ENCODE peak calls at places on chromosome 19, in nine cellular contexts. B is A549, T is cardiac muscle cell, C is suprapubic skin, E is neural progenitor cell, G is hepatocyte, Z is PC-3, N is OCI-LY7, F is breast epithelium. K is an unnamed sample.

GRCh38 chr19:47490031-47490430 is 6.0 kb upstream of the KPTN start:
- DNase-seq in B (no peak), T (no peak), C (no peak), E (no peak), G (no peak), Z (no peak), N (no peak), F (no peak), K (no peak)

GRCh38 chr19:54094601-54095000 is 6.0 kb downstream of the OSCAR start:
- DNase-seq in B (no peak), T (no peak), C (no peak), E (no peak), G (no peak), Z (no peak), N (no peak), F (no peak), K (no peak)

GRCh38 chr19:3189702-3190469 is 4.2 kb downstream of the NCLN start:
- DNase-seq in B (no peak), T (no peak), C (no peak), E (no peak), G (no peak), Z (no peak), N (no peak), F (no peak), K (no peak)

GRCh38 chr19:43688059-43688763 is 18.2 kb upstream of the PLAUR start:
- DNase-seq in B (no peak), T (no peak), C (no peak), E (no peak), G (no peak), Z (no peak), N (no peak), F (no peak), K (no peak)

GRCh38 chr19:48511800-48512503 is at the start of gene LMTK3:
- DNase-seq in B (peak; percentile 75), T (peak; percentile 52), C (no peak), E (peak; percentile 87), G (no peak), Z (peak; percentile 28), N (peak; percentile 89), F (no peak), K (peak; percentile 90)

GRCh38 chr19:15118248-15118647 is 11.0 kb downstream of the SYDE1 start:
- DNase-seq in B (no peak), T (no peak), C (no peak), E (no peak), G (no peak), Z (no peak), N (no peak), F (no peak), K (no peak)

GRCh38 chr19:6739390-6739883 is at the start of gene TRIP10:
- DNase-seq in B (peak; percentile 65), T (peak; percentile 88), C (peak; percentile 90), E (peak; percentile 94), G (peak; percentile 96), Z (peak; percentile 87), N (peak; percentile 96), F (peak; percentile 79), K (peak; percentile 99)

GRCh38 chr19:35714601-35715354 is 3.0 kb upstream of the KMT2B start:
- DNase-seq in B (peak; percentile 61), T (no peak), C (no peak), E (peak; percentile 42), G (no peak), Z (no peak), N (peak; percentile 51), F (no peak), K (peak; percentile 50)

GRCh38 chr19:19406878-19407639 is 1.6 kb downstream of the GATAD2A start:
- DNase-seq in B (no peak), T (peak; percentile 45), C (no peak), E (peak; percentile 28), G (peak; percentile 72), Z (peak; percentile 61), N (peak; percentile 73), F (no peak), K (no peak)

GRCh38 chr19:2041686-2042484 is 9.2 kb downstream of the MKNK2 start:
- DNase-seq in B (peak; percentile 87), T (peak; percentile 96), C (peak; percentile 98), E (peak; percentile 98), G (peak; percentile 98), Z (peak; percentile 51), N (peak; percentile 97), F (peak; percentile 99), K (peak; percentile 98)

GRCh38 chr19:32708457-32708856 is 11.1 kb upstream of the TDRD12 start:
- DNase-seq in B (no peak), T (no peak), C (no peak), E (no peak), G (no peak), Z (peak; percentile 26), N (no peak), F (no peak), K (no peak)

GRCh38 chr19:45156231-45156630 is 4.6 kb downstream of the NKPD1 start:
- DNase-seq in B (no peak), T (no peak), C (no peak), E (peak; percentile 70), G (no peak), Z (no peak), N (no peak), F (no peak), K (peak; percentile 75)

GRCh38 chr19:3187662-3188511 is 2.2 kb downstream of the NCLN start:
- DNase-seq in B (no peak), T (no peak), C (no peak), E (no peak), G (no peak), Z (no peak), N (no peak), F (no peak), K (no peak)

GRCh38 chr19:55406869-55407624 is 541 bp downstream of the UBE2S start:
- DNase-seq in B (no peak), T (peak; percentile 53), C (peak; percentile 77), E (peak; percentile 42), G (peak; percentile 63), Z (no peak), N (peak; percentile 57), F (no peak), K (peak; percentile 92)

GRCh38 chr19:10262771-10263170 is 8.1 kb upstream of the ICAM1 start:
- DNase-seq in B (no peak), T (peak; percentile 65), C (no peak), E (no peak), G (no peak), Z (peak; percentile 32), N (no peak), F (no peak), K (peak; percentile 26)

GRCh38 chr19:46537136-46538097 is 41.8 kb upstream of the PNMA8B start:
- DNase-seq in B (peak; percentile 59), T (peak; percentile 62), C (no peak), E (peak; percentile 63), G (peak; percentile 59), Z (peak; percentile 54), N (peak; percentile 56), F (no peak), K (peak; percentile 84)

GRCh38 chr19:3518231-3518630 is 12.1 kb downstream of the FZR1 start:
- DNase-seq in B (no peak), T (no peak), C (no peak), E (no peak), G (no peak), Z (no peak), N (no peak), F (no peak), K (no peak)

GRCh38 chr19:18588611-18589379 is at the start of gene REX1BD:
- DNase-seq in B (no peak), T (peak; percentile 88), C (peak; percentile 92), E (peak; percentile 92), G (peak; percentile 90), Z (peak; percentile 75), N (peak; percentile 94), F (peak; percentile 73), K (peak; percentile 98)

GRCh38 chr19:18985257-18985656 is 44.2 kb upstream of the HOMER3 start:
- DNase-seq in B (no peak), T (peak; percentile 74), C (no peak), E (peak; percentile 83), G (no peak), Z (no peak), N (no peak), F (no peak), K (peak; percentile 17)

GRCh38 chr19:6039541-6040225 is 61.7 kb upstream of the RANBP3 start:
- DNase-seq in B (no peak), T (no peak), C (peak; percentile 55), E (no peak), G (no peak), Z (no peak), N (no peak), F (peak; percentile 35), K (no peak)

GRCh38 chr19:8655340-8655709 is 24.9 kb downstream of the NFILZ start:
- DNase-seq in B (no peak), T (no peak), C (no peak), E (no peak), G (no peak), Z (no peak), N (peak; percentile 43), F (no peak), K (no peak)
- TF ChIP-seq CTCF in B (no peak), T (no peak), C (no peak), E (no peak), G (no peak), Z (no peak), N (no peak), F (no peak), K (no peak)

GRCh38 chr19:13169769-13170168 is 19.6 kb downstream of the IER2 start:
- DNase-seq in B (peak; percentile 89), T (peak; percentile 22), C (no peak), E (no peak), G (peak; percentile 70), Z (peak; percentile 99), N (no peak), F (peak; percentile 78), K (peak; percentile 97)
- H3K27ac ChIP-seq in B (peak overlapping the region; percentile 100), T (no peak overlapping the region), C (peak overlapping the region; percentile 90), E (no peak overlapping the region), G (peak overlapping the region; percentile 100), Z (peak overlapping the region; percentile 97), N (peak overlapping the region; percentile 95), F (peak overlapping the region; percentile 74), K (peak overlapping the region; percentile 58)

DNA sequence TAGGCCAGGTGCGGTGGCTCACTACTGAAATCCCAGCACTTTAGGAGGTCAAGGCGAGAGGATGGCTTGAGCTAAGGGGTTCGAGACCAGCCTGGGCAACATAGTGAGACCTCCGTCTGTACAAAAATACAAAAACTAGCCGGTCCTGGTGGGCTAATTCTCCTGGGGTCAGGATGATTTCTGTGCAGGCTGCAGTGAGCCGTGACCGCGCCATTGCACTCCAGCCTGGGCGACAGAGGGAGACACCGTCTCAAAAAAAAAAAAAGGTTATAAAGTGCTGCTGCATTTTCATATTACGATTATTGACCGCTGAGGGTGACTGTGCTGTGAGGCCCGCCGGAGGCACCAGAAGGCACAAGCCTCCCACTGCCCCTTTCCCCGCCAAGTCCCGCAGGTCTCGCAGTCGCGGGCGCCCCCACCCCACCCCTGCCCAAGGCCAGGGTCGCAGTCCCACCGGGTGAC is 477 bp upstream of the PLEKHF1 start:
- DNase-seq in B (no peak), T (no peak), C (no peak), E (no peak), G (no peak), Z (no peak), N (no peak), F (no peak), K (no peak)
- TF ChIP-seq CTCF in B (peak; percentile 26), T (no peak), C (no peak), E (no peak), G (no peak), Z (no peak), N (peak; percentile 48), F (no peak), K (no peak)

DNA sequence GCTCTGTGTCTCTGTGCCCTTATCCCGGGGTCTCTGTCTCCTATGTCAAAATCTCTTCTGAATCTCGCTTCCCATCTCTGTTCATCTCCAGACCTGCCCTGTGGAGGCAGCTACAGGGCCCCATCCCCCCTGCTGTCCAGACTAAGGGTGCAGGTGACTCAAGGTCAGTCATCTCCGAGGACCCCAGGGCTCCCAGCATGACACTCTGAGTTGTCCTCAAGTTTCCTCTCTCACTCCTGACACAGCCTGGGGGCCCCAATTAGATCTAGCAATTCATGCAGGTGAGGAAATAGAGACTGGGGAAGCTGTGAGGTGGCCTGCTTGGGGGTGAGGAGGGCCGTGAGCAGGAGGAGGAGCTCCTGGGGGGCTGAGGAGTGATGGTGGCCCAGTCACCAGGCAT is 2.1 kb upstream of the CNFN start:
- DNase-seq in B (no peak), T (no peak), C (no peak), E (no peak), G (no peak), Z (no peak), N (no peak), F (no peak), K (no peak)
- H3K27ac ChIP-seq in B (no peak overlapping the region), T (no peak overlapping the region), C (peak overlapping the region; percentile 5), E (no peak overlapping the region), G (no peak overlapping the region), Z (no peak overlapping the region), N (no peak overlapping the region), F (no peak overlapping the region), K (no peak overlapping the region)